ENCODE peak calls at places on chromosomes 5 and 9, in four cellular contexts. N, G, B and R are unnamed samples.

GRCh38 chr9:74281674-74282073 is 215.5 kb upstream of the RORB start:
- DNase-seq in G (no peak), B (peak; percentile 18), N (no peak), R (no peak)

GRCh38 chr9:114220129-114220541 is 64.8 kb downstream of the COL27A1 start:
- DNase-seq in G (no peak), B (no peak), N (peak; percentile 12), R (no peak)

GRCh38 chr5:176547811-176548210 is 1.3 kb upstream of the CDHR2 start:
- DNase-seq in N (peak; percentile 86), G (no peak), B (peak; percentile 78), R (no peak)

GRCh38 chr9:134526798-134527492 is 114.7 kb upstream of the COL5A1 start:
- DNase-seq in B (no peak), N (no peak), G (no peak), R (no peak)

GRCh38 chr5:33322632-33323031 is 118.1 kb upstream of the TARS1 start:
- DNase-seq in B (no peak), G (no peak), N (no peak), R (no peak)

GRCh38 chr5:71973563-71973962 is 133.7 kb upstream of the MAP1B start:
- DNase-seq in G (no peak), B (no peak), N (no peak), R (no peak)

GRCh38 chr5:123813937-123814624 is 302.1 kb downstream of the CSNK1G3 start:
- DNase-seq in N (no peak), G (no peak), B (no peak), R (no peak)

GRCh38 chr9:110069326-110070248 is 138.4 kb downstream of the C9orf152 start:
- DNase-seq in B (no peak), N (no peak), G (no peak), R (no peak)

GRCh38 chr9:124770359-124771020 is 621 bp downstream of the NR6A1 start:
- DNase-seq in B (no peak), N (peak; percentile 46), G (no peak), R (peak; percentile 35)

GRCh38 chr5:32304622-32305021 is 8.1 kb downstream of the MTMR12 start:
- DNase-seq in N (no peak), G (no peak), B (no peak), R (no peak)

GRCh38 chr5:124457901-124458300 is 288.5 kb downstream of the ZNF608 start:
- DNase-seq in N (no peak), G (no peak), B (no peak), R (no peak)

GRCh38 chr5:77312411-77312810 is 101.9 kb downstream of the PDE8B start:
- DNase-seq in N (no peak), G (no peak), B (no peak), R (no peak)

DNA sequence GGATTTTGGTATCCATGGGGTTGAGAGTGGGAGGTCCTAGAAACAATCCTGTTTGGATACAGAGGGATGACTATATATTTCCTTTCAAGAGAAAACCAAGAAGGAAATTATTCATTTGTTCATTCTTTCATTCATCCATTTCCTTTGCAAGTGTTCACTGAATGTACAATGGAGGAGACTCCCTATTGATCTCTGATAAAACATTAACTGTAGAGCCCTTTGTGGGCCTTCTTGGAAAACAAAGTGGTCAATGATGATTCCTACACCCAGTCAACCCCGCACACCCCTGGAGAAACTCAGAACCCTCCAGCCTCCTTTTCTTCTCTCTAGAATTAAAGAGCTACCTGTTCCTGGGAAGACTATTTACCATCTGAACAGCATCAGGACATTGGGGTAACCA is 247.3 kb downstream of the AUH start:
- DNase-seq in N (no peak), B (no peak), G (no peak), R (no peak)
- TF ChIP-seq POLR2AphosphoS5 in N (no peak), B (no peak), G (no peak), R (no peak)

GRCh38 chr5:10695055-10695649 is 65.9 kb downstream of the DAP start:
- DNase-seq in G (no peak), B (peak; percentile 16), N (peak; percentile 75), R (peak; percentile 75)
- TF ChIP-seq POLR2AphosphoS5 in G (no peak), B (no peak), N (no peak), R (peak; percentile 52)

DNA sequence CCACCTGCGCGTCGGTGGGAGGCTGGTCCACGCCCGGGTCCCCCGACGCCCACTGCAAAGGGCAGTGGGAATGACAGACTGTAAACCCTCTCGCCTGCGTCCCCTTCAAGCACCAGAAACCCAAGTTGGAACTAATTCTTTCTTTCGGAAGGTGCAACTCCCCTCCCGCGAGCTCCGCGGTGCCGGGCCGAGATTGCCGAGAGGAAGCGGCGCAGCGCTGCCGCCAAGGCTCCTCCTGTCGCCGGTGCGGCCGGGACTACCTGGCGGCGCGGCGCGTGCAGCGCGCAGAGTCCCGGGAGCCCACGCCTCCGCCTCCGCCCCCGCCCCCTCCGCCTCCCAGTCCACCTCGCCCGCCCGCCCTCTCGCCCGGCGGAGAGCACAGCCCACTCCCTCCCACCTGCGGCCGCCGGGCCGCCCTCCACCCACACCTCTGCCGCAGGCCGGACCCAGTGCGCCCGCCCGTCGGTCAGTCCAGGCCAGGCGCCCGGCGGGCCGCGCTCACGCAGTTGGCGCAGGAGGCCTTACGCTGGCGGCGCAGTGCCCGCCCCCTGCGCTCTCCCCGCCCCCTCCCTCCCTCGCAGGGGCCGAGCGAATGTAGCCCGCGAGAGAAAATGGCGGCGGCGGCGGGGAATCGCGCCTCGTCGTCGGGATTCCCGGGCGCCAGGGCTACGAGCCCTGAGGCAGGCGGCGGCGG is at the start of gene MAP3K1:
- DNase-seq in B (peak; percentile 82), N (peak; percentile 92), G (no peak), R (peak; percentile 90)
- TF ChIP-seq POLR2AphosphoS5 in B (peak; percentile 54), N (peak; percentile 68), G (no peak), R (no peak)

DNA sequence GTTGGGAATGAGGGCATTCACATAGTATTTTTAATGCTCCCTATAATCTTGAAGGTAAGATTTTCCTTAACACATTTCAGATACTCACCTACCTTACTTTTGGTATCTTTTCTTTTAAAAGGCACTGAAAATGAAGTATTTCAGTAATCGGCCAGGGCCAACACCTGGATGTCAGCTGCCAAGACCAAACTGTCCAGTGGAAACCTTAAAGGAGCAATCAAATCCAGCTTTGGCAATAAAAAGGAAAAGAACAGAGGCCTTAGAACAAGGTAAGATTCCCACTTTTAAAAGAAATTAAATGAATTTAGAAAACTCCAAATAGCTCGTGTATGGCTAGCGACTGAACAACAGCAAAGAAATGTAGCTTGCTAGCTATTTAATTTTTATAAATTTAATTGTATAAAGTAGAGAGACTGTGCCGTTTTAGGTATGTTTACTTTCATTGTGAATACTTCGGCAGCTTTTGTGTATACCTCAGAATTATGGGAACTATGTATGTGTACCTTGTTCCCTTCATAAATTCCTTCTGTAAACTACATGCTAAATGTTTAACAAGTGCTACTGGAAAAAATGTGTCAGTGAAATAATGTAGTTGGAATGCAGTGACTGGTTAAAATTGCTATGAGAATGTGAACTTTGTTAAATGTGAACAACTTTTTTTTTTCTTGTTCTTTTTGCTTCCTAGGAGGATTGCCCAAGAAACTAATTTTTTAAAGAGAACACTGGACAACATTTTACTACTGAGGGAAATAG is 41.9 kb downstream of the CDK7 start:
- DNase-seq in B (peak; percentile 87), N (no peak), G (no peak), R (no peak)
- TF ChIP-seq POLR2AphosphoS5 in B (no peak), N (no peak), G (no peak), R (peak; percentile 73)

GRCh38 chr9:111282940-111283339 is 47.1 kb downstream of the OR2K2 start:
- DNase-seq in N (no peak), B (no peak), G (no peak), R (no peak)
- TF ChIP-seq POLR2AphosphoS5 in N (no peak), B (no peak), G (no peak), R (no peak)

GRCh38 chr9:94445846-94446245 is 109.0 kb upstream of the PCAT7 start:
- DNase-seq in N (no peak), B (no peak), G (no peak), R (no peak)

GRCh38 chr9:94441796-94442195 is 113.1 kb upstream of the PCAT7 start:
- DNase-seq in B (no peak), N (no peak), G (no peak), R (no peak)

GRCh38 chr9:94443039-94443722 is 111.7 kb upstream of the PCAT7 start:
- DNase-seq in N (no peak), G (no peak), B (no peak), R (no peak)
- TF ChIP-seq POLR2AphosphoS5 in N (no peak), G (no peak), B (no peak), R (no peak)

DNA sequence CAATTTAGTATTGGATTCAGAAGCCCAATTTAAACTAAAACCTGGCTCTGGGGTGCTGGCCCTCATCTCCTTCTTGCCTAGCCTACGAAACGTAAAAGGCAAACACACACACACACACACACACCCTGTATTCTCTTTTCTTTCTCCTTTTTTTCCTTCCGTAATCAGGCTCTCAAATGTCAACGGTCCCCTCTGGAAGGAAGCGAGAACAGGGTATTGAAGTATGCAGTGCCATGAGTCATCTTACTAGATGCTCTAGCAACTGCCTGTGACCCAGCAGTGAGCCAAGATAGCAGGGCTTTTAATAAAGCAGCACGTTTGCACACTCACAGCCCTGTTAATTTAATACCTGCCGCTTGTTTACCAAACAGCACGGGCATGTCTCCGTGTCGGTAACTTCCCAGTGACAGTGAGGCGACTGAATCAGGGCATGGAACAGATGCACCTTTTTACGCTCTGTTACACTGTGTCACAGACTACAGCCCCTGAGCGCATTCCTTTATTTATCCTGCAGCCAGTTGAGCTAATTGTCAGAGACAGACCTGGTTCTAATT is 243.8 kb downstream of the BNC2 start:
- DNase-seq in B (no peak), N (no peak), G (no peak), R (no peak)
- TF ChIP-seq POLR2AphosphoS5 in B (no peak), N (no peak), G (no peak), R (no peak)

GRCh38 chr9:121214005-121214404 is 12.3 kb upstream of the RAB14 start:
- DNase-seq in B (no peak), N (no peak), G (no peak), R (no peak)

GRCh38 chr9:121217609-121218292 is 16.1 kb upstream of the RAB14 start:
- DNase-seq in N (no peak), B (no peak), G (no peak), R (no peak)

GRCh38 chr9:121216406-121216805 is 14.7 kb upstream of the RAB14 start:
- DNase-seq in N (no peak), B (no peak), G (no peak), R (no peak)

GRCh38 chr9:121210536-121210935 is 8.9 kb upstream of the RAB14 start:
- DNase-seq in G (no peak), B (no peak), N (no peak), R (no peak)

GRCh38 chr9:121213136-121213806 is 11.6 kb upstream of the RAB14 start:
- DNase-seq in G (no peak), N (peak; percentile 92), B (peak; percentile 77), R (peak; percentile 86)
- TF ChIP-seq POLR2AphosphoS5 in G (peak; percentile 19), N (no peak), B (no peak), R (peak; percentile 67)

DNA sequence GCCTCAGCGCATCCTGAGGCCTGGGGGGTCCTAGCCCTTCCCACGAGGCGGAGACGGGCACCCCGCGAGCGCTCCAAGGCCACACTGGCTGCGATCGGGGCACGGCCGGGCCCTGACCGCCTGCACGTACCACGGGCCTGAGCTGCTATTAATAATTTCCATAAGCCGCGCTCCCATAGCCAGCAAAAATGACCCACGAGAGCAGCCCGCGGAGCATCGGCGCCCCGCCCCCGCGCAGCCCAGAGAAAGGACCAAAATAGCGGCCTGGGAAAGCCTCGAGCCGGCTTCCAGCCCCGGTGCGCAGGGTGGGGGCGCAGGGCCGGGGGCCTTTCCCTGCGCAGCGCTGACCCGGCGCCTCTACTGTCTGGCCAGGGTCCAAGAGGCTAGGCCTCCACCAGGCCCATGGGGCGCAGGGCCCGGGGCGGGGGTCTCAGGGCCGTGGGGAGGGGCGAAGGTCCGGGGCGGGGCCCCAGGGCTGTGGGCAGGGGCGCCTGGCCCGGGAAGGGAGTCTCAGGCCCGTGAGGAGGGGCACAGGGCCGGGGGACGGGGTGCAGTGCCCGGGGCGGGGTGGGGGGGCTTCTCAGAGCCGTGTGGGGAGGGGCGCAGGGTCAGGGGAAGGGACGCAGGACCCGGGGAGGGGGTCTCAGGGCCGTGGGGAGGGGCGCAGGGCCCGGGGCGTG is 54.4 kb downstream of the EXD3 start:
- DNase-seq in B (no peak), N (no peak), G (no peak), R (no peak)
- TF ChIP-seq POLR2AphosphoS5 in B (no peak), N (no peak), G (no peak), R (no peak)

GRCh38 chr5:16492398-16493175 is 27.0 kb upstream of the ZNF622 start:
- DNase-seq in G (no peak), B (no peak), N (peak; percentile 68), R (peak; percentile 35)
- TF ChIP-seq POLR2AphosphoS5 in G (no peak), B (no peak), N (no peak), R (no peak)